ENCODE peak calls at places on chromosomes 12 and 14, in eight cellular contexts. T is endothelial cell; N is EL; C is testis; S is NCI-H69; X is stimulated activated CD4-positive, alpha-beta T cell treated with anti-CD3 and anti-CD28 coated beads, Interleukin-1b, Interleukin-23, amount 100 ng/mL, for 24 hours; F is activated naive CD4-positive, alpha-beta T cell treated with Interleukin-2 at 50 U/mL for 16 hours; K is GM23248. Y is an unnamed sample.

GRCh38 chr12:124044809-124045321 is 71.8 kb downstream of the ZNF664 start:
- DNase-seq in C (no peak), F (no peak), S (no peak), K (no peak), T (no peak), N (no peak), X (no peak), Y (no peak)

GRCh38 chr12:104555650-104556049 is 98.9 kb downstream of the CHST11 start:
- DNase-seq in T (no peak), N (no peak), C (no peak), S (peak), X (no peak), K (no peak), F (no peak), Y (no peak)

GRCh38 chr12:13044002-13044858 is at the start of gene FAM234B:
- DNase-seq in X (peak), F (peak), T (peak), K (peak), N (peak), S (peak), C (peak), Y (peak)

GRCh38 chr14:67643671-67644070 is 24.0 kb downstream of the ARG2 start:
- DNase-seq in T (no peak), N (no peak), K (no peak), S (peak), C (no peak), F (no peak), X (no peak), Y (no peak)

GRCh38 chr12:26014085-26014484 is 55.6 kb downstream of the RASSF8 start:
- DNase-seq in N (no peak), X (no peak), C (no peak), T (no peak), K (peak), F (no peak), S (no peak), Y (no peak)

GRCh38 chr14:22883191-22883976 is at the start of gene REM2:
- DNase-seq in K (no peak), N (no peak), X (no peak), S (peak), C (no peak), T (no peak), F (no peak), Y (no peak)

GRCh38 chr14:75578786-75579781 is 664 bp downstream of the FLVCR2 start:
- DNase-seq in T (no peak), K (no peak), X (no peak), N (no peak), C (peak), S (peak), F (no peak), Y (no peak)

GRCh38 chr14:101743701-101744100 is 17.8 kb upstream of the PPP2R5C start:
- DNase-seq in T (no peak), F (no peak), N (no peak), K (no peak), X (no peak), S (no peak), C (no peak), Y (no peak)

GRCh38 chr12:107258780-107259179 is 165.4 kb upstream of the CRY1 start:
- DNase-seq in K (no peak), T (no peak), N (no peak), F (no peak), C (no peak), S (no peak), X (no peak), Y (no peak)

Y was measured in activated T-helper 2 cell treated with anti-CD3 and anti-CD28 coated beads, Interferon-gamma antibody, Interleukin-2, Interleukin-4, amounts not matched to agents 10 μg/mL and 5 μg/mL and 100 μg/mL, durations not matched to agents 14 hours and 24 hours and 36 hours.